ENCODE peak calls at places on chromosome 2, in nine cellular contexts. Z is COR-L47, I is H7, C is ACHN, S is kidney epithelial cell, W is activated T-helper 1 cell treated with Interleukin-2 at 50 U/mL for 16 hours, M is AG10803, Q is GM06990, K is HCEC 1CT. X is an unnamed sample.

GRCh38 chr2:62439425-62439824 is 66.6 kb downstream of the TMEM17 start:
- DNase-seq in Z (no peak), I (no peak), C (no peak), S (no peak), W (no peak), M (no peak), Q (no peak), K (no peak), X (no peak)

GRCh38 chr2:12227941-12228608 is 481.6 kb downstream of the LPIN1 start:
- DNase-seq in Z (no peak), I (no peak), C (no peak), S (peak; percentile 34), W (no peak), M (peak; percentile 54), Q (no peak), K (peak; percentile 82), X (no peak)

GRCh38 chr2:165646321-165646801 is 147.7 kb downstream of the GALNT3 start:
- DNase-seq in Z (peak; percentile 50), I (no peak), C (no peak), S (no peak), W (no peak), M (peak; percentile 35), Q (no peak), K (no peak), X (peak; percentile 79)

GRCh38 chr2:61218817-61219170 is 56.8 kb downstream of the C2orf74 start:
- DNase-seq in Z (no peak), I (no peak), C (no peak), S (no peak), W (no peak), M (no peak), Q (no peak), K (no peak), X (no peak)

GRCh38 chr2:96565111-96565510 is 28.6 kb downstream of the ARID5A start:
- DNase-seq in Z (no peak), I (peak; percentile 78), C (no peak), S (no peak), W (no peak), M (no peak), Q (no peak), K (no peak), X (no peak)

GRCh38 chr2:58826795-58827194 is 585.7 kb upstream of the FANCL start:
- DNase-seq in Z (no peak), I (no peak), C (no peak), S (no peak), W (no peak), M (no peak), Q (no peak), K (no peak), X (no peak)

GRCh38 chr2:240791821-240792657 is 28.0 kb downstream of the KIF1A start:
- DNase-seq in Z (no peak), I (no peak), C (no peak), S (no peak), W (no peak), M (no peak), Q (no peak), K (no peak), X (peak; percentile 51)

GRCh38 chr2:62406573-62407043 is 99.4 kb downstream of the TMEM17 start:
- DNase-seq in Z (no peak), I (no peak), C (peak; percentile 21), S (peak; percentile 76), W (no peak), M (no peak), Q (no peak), K (no peak), X (no peak)

GRCh38 chr2:3633089-3633981 is 24.7 kb upstream of the ALLC start:
- DNase-seq in Z (no peak), I (peak; percentile 33), C (no peak), S (no peak), W (no peak), M (peak; percentile 12), Q (no peak), K (peak; percentile 35), X (no peak)

GRCh38 chr2:131039535-131039907 is 53.7 kb downstream of the FAM168B start:
- DNase-seq in Z (no peak), I (peak; percentile 43), C (no peak), S (no peak), W (no peak), M (no peak), Q (no peak), K (no peak), X (no peak)

GRCh38 chr2:241535871-241536639 is 22.5 kb upstream of the BOK start:
- DNase-seq in Z (no peak), I (peak; percentile 43), C (no peak), S (no peak), W (no peak), M (no peak), Q (no peak), K (no peak), X (no peak)

GRCh38 chr2:115165529-115166109 is 723.2 kb downstream of the DPP10 start:
- DNase-seq in Z (peak; percentile 68), I (peak; percentile 26), C (peak; percentile 57), S (peak; percentile 14), W (no peak), M (peak; percentile 33), Q (no peak), K (peak; percentile 1), X (peak; percentile 18)